ENCODE peak calls at places on chromosome 6, in four cellular contexts. C, O, W and L are unnamed samples.

GRCh38 chr6:137237413-137238170 is 18.4 kb upstream of the IFNGR1 start:
- DNase-seq in W (no peak), O (no peak), C (no peak), L (no peak)

GRCh38 chr6:18748314-18748713 is 361.2 kb downstream of the RNF144B start:
- DNase-seq in O (no peak), W (no peak), C (no peak), L (no peak)

GRCh38 chr6:80280258-80281010 is 174.0 kb downstream of the BCKDHB start:
- DNase-seq in C (no peak), W (no peak), O (no peak), L (no peak)

GRCh38 chr6:164731539-164731938 is 577.9 kb downstream of the C6orf118 start:
- DNase-seq in W (no peak), O (no peak), C (no peak), L (no peak)

GRCh38 chr6:91132461-91132860 is 545.6 kb upstream of the MAP3K7 start:
- DNase-seq in O (no peak), W (no peak), C (no peak), L (no peak)

GRCh38 chr6:33314515-33314942 is 651 bp upstream of the TAPBP start:
- DNase-seq in O (no peak), W (peak), C (peak), L (no peak)

GRCh38 chr6:37689356-37689755 is 8.3 kb downstream of the MDGA1 start:
- DNase-seq in W (no peak), O (no peak), C (no peak), L (no peak)

GRCh38 chr6:72035483-72035882 is 149.1 kb downstream of the RIMS1 start:
- DNase-seq in C (no peak), O (no peak), W (no peak), L (no peak)

GRCh38 chr6:16625319-16626240 is 135.7 kb downstream of the ATXN1 start:
- DNase-seq in W (no peak), C (no peak), O (no peak), L (no peak)

GRCh38 chr6:84687487-84687886 is 76.9 kb downstream of the TBX18 start:
- DNase-seq in O (no peak), W (no peak), C (no peak), L (no peak)

GRCh38 chr6:42142118-42142835 is at the start of gene C6orf132:
- DNase-seq in C (peak), O (peak), W (peak), L (peak)

GRCh38 chr6:37535701-37536461 is 36.2 kb upstream of the CCDC167 start:
- DNase-seq in C (no peak), W (no peak), O (no peak), L (no peak)

GRCh38 chr6:151497935-151498726 is 4.3 kb downstream of the CCDC170 start:
- DNase-seq in W (no peak), O (no peak), C (no peak), L (no peak)

GRCh38 chr6:110358536-110359148 is 493 bp upstream of the METTL24 start:
- DNase-seq in C (no peak), W (no peak), O (no peak), L (no peak)

GRCh38 chr6:127547909-127548649 is 28.9 kb upstream of the C6orf58 start:
- DNase-seq in O (no peak), C (no peak), W (no peak), L (no peak)

DNA sequence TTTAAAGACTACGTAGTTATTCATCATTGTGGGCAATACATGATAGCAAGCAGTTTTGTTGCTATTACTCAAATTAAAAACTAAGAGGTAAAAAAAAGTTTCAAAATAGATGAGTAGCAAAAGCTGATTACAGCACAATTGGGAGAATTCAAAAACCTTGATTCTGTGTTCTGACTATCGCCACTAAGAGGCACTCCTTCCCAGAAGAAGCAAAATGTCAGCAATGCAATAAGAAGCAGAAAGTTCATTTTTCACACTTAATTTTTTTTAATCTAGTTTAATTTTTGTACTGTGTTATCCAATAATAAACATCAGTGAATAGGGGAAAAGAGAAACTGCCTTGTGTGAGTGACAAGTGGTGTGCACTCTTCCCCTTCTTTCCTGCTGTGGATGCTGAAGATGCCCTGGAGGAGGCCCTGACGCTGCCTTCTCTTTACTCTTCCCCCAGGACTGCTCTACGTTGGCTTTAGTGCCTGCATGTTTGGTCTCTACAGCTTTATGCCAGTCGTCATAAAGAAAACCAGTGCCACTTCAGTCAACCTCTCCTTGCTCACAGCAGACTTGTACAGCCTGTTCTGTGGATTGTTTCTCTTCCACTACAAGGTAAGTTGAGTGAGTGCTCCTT is 263.2 kb upstream of the PLN start:
- DNase-seq in W (no peak), O (no peak), C (no peak), L (no peak)
- TF ChIP-seq CTCF in W (no peak), O (peak), C (peak), L (no peak)

DNA sequence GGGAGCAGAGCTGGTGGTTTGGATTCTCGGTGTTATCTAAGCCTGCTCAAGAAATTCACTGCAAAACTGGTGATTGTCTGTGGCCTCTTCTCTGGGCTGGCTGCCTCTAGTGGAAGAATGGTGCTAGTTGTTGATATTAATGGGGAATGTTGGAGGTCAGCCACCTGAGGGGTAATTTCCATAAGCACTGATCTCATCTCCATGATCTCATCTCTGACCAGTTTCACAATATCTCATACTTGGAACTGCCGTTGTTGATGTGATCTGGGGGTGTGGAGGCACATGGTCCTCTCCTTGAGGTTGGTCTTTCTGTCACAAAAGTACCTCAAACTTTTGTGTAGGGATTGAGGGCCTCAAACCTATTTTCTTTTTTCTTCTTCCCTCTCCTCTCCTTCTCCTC is 102.6 kb downstream of the CD109 start:
- DNase-seq in C (no peak), W (no peak), O (no peak), L (no peak)
- TF ChIP-seq CTCF in C (no peak), W (no peak), O (no peak), L (no peak)

DNA sequence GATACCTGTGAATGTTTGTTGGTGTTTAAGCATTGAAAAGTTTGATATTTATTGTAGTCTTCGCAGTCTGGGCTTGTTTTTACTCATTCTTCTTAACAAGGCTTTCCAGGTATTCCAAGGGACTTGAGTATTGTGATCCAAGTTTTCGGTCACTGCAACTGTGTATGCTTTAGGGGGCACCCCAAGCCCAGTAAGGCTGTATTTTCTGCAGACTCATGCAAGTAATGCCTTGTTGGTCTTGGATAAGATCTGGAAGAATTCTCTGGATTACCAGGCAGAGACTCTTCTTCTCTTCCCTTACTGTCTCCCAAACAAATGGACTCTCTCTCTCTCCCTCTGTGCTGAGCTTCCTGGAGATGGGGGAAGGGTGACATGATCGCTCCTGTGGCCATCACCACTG is 82.1 kb downstream of the RFPL4B start:
- DNase-seq in W (no peak), O (no peak), C (no peak), L (no peak)
- TF ChIP-seq CTCF in W (no peak), O (peak), C (no peak), L (no peak)

GRCh38 chr6:81750660-81751387 is 1.7 kb downstream of the TENT5A start:
- DNase-seq in C (no peak), W (no peak), O (no peak), L (no peak)

GRCh38 chr6:81752969-81753708 is 658 bp upstream of the TENT5A start:
- DNase-seq in C (peak), O (peak), W (peak), L (peak)

GRCh38 chr6:81750201-81750600 is 2.3 kb downstream of the TENT5A start:
- DNase-seq in W (no peak), C (no peak), O (no peak), L (no peak)

GRCh38 chr6:81752084-81752968 is at the start of gene TENT5A:
- DNase-seq in O (peak), C (peak), W (peak), L (peak)

DNA sequence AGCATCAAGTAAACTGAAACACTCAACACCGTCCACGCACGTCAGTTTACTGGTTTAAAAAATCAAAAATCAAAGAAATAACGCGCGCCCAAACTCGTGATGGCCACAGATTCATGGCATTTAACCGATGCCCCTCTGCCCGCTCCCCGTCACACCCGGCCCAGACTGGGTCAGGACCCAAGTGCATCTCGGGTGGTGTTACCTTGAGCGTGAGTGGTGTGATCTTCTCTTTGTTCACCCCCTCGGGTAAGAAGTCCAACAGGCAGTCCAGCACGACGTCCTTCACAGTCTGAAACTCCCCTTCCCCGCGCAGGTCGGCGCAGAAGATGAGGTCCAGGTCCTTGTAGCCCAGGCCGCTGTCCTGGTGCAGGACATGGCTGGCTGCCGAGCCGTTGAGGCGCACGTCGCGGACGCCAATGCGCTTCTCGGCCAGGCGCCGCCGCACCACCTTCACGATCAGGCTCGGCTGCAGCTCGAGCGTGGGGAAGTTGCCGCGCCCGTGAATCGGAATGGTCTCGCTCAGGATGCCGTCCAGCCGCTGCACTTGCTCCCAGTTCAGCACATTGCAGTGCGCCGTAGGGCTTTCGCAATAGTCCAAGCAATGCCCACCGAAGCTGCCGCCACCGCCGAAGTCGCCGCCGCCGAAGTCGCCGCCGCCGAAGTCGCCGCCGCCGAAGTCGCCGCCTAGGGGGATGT is 945 bp downstream of the TENT5A start:
- DNase-seq in O (peak), C (peak), W (peak), L (peak)
- TF ChIP-seq CTCF in O (no peak), C (no peak), W (no peak), L (no peak)

GRCh38 chr6:56417823-56418222 is 170.4 kb upstream of the COL21A1 start:
- DNase-seq in W (no peak), O (no peak), C (no peak), L (no peak)
- TF ChIP-seq CTCF in W (no peak), O (no peak), C (no peak), L (no peak)

DNA sequence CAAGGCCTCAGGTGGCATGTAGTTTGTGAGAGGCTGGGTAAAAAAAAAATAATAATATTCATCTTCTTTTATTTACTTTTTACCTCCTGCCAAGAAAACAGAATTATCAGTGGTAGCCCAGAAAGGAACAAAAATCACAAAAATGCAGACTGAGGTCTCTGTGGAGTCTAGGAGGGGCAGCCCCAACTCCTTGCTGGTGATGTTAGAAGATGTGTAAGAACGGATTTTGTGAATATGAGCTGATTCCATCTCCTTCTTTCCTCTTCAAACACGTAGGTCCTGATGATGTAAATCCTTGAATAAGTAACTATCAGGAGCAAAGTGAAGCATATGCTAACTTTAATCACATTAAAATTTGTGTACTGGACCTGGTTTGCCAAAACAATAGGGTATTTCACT is 226.8 kb downstream of the EYA4 start:
- DNase-seq in C (no peak), W (no peak), O (no peak), L (no peak)
- TF ChIP-seq CTCF in C (no peak), W (no peak), O (no peak), L (no peak)

GRCh38 chr6:25002326-25003066 is 66.7 kb upstream of the RIPOR2 start:
- DNase-seq in O (no peak), C (no peak), W (no peak), L (no peak)
- TF ChIP-seq CTCF in O (no peak), C (no peak), W (no peak), L (no peak)

GRCh38 chr6:14129572-14129971 is 12.0 kb downstream of the CD83 start:
- DNase-seq in O (peak), W (peak), C (peak), L (peak)
- TF ChIP-seq CTCF in O (peak), W (no peak), C (peak), L (no peak)

GRCh38 chr6:169489642-169490408 is 212.0 kb downstream of the WDR27 start:
- DNase-seq in C (no peak), W (no peak), O (no peak), L (no peak)
- TF ChIP-seq CTCF in C (no peak), W (no peak), O (no peak), L (no peak)